ENCODE peak calls at places on chromosomes 1 and 21, in eight cellular contexts. E is neuronal stem cell; D is IMR-90; B is right atrium auricular region; T is NT2/D1; S is CD8-positive, alpha-beta T cell; Z is hepatocyte; N is left lung. F is an unnamed sample. For H3K9me3, the result is how much of the 10 kb centered on the place peaks cover.

GRCh38 chr1:17582124-17582768 is 42.7 kb downstream of the ARHGEF10L start:
- DNase-seq in Z (no peak), T (no peak), D (no peak), S (no peak), E (no peak), N (no peak), B (no peak), F (no peak)

GRCh38 chr1:182909578-182909977 is 43.4 kb downstream of the SHCBP1L start:
- DNase-seq in Z (peak), S (no peak), T (no peak), N (no peak), E (no peak), D (no peak), B (no peak), F (no peak)

GRCh38 chr1:32447469-32448185 is 17.2 kb upstream of the ZBTB8B start:
- DNase-seq in E (peak), T (peak), N (no peak), S (no peak), Z (peak), D (peak), B (no peak), F (no peak)

GRCh38 chr1:30771005-30771404 is 13.4 kb upstream of the LAPTM5 start:
- DNase-seq in S (no peak), N (no peak), D (no peak), Z (no peak), E (no peak), T (no peak), B (no peak), F (no peak)

GRCh38 chr21:26719750-26720149 is 125.5 kb downstream of the ADAMTS1 start:
- DNase-seq in Z (no peak), B (no peak), S (no peak), N (no peak), D (no peak), E (no peak), T (no peak), F (no peak)

GRCh38 chr1:219773775-219774174 is 154.6 kb downstream of the SLC30A10 start:
- DNase-seq in Z (no peak), N (no peak), D (no peak), E (no peak), T (no peak), S (no peak), B (no peak), F (no peak)

GRCh38 chr1:154877370-154877974 is 7.4 kb upstream of the KCNN3 start:
- DNase-seq in T (no peak), S (no peak), N (no peak), Z (peak), E (no peak), D (peak), B (no peak), F (no peak)

GRCh38 chr21:46322351-46323226 is 1.1 kb downstream of the C21orf58 start:
- DNase-seq in E (no peak), B (no peak), N (peak), T (no peak), D (peak), S (no peak), Z (peak), F (no peak)

GRCh38 chr21:28602581-28602980 is 390.1 kb downstream of the LTN1 start:
- DNase-seq in E (no peak), N (no peak), T (no peak), Z (no peak), B (no peak), S (no peak), D (no peak), F (no peak)
- H3K9me3 ChIP-seq in E (under half), N (under half), T (under half), Z (under half), B (under half), S (under half), D (under half), F (under half)

GRCh38 chr1:106584127-106584526 is 472.3 kb upstream of the PRMT6 start:
- DNase-seq in B (no peak), S (no peak), Z (no peak), N (no peak), D (no peak), T (no peak), E (no peak), F (no peak)

DNA sequence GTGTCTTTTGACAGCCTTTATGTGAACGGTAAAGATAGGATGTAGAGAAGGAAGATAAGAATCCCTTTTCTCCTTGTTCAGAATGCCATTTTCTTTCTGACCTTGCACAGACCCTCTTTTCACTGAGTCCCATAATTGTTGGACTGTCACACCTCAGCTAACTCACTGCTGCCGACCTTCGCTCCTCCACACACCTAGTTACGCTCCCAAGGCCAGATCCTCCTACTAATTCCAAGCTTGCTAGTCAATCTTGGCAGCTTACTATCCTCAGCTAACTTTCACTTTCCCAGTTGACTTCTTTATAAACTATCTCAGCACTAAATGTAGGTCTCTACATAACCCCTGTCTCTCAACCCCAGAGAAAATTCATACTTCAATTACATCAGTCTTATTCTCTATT is 471.8 kb upstream of the PRMT6 start:
- DNase-seq in Z (no peak), T (no peak), D (no peak), S (no peak), N (no peak), B (no peak), E (no peak), F (no peak)
- H3K9me3 ChIP-seq in Z (under half), T (under half), D (under half), S (under half), N (under half), B (under half), E (under half), F (under half)

GRCh38 chr1:29569971-29570634 is 333.8 kb downstream of the PTPRU start:
- DNase-seq in D (peak), S (no peak), B (no peak), Z (peak), E (no peak), T (no peak), N (peak), F (no peak)

GRCh38 chr1:29563092-29563491 is 326.8 kb downstream of the PTPRU start:
- DNase-seq in Z (no peak), D (no peak), S (no peak), E (no peak), B (no peak), T (no peak), N (no peak), F (no peak)

GRCh38 chr1:29567257-29567656 is 330.9 kb downstream of the PTPRU start:
- DNase-seq in E (no peak), Z (no peak), B (no peak), D (no peak), N (no peak), S (no peak), T (no peak), F (no peak)

GRCh38 chr1:29563571-29563970 is 327.2 kb downstream of the PTPRU start:
- DNase-seq in B (no peak), S (no peak), E (no peak), T (no peak), Z (no peak), N (no peak), D (peak), F (no peak)

GRCh38 chr1:29565490-29565889 is 329.2 kb downstream of the PTPRU start:
- DNase-seq in D (no peak), N (no peak), B (no peak), S (no peak), Z (no peak), E (no peak), T (no peak), F (no peak)
- H3K9me3 ChIP-seq in D (under half), N (half or more), B (under half), S (under half), Z (under half), E (under half), T (half or more), F (under half)

GRCh38 chr1:83639785-83640184 is 359.1 kb downstream of the TTLL7 start:
- DNase-seq in S (no peak), D (no peak), N (no peak), E (no peak), B (no peak), T (no peak), Z (no peak), F (no peak)
- H3K9me3 ChIP-seq in S (under half), D (under half), N (under half), E (under half), B (under half), T (under half), Z (under half), F (under half)

DNA sequence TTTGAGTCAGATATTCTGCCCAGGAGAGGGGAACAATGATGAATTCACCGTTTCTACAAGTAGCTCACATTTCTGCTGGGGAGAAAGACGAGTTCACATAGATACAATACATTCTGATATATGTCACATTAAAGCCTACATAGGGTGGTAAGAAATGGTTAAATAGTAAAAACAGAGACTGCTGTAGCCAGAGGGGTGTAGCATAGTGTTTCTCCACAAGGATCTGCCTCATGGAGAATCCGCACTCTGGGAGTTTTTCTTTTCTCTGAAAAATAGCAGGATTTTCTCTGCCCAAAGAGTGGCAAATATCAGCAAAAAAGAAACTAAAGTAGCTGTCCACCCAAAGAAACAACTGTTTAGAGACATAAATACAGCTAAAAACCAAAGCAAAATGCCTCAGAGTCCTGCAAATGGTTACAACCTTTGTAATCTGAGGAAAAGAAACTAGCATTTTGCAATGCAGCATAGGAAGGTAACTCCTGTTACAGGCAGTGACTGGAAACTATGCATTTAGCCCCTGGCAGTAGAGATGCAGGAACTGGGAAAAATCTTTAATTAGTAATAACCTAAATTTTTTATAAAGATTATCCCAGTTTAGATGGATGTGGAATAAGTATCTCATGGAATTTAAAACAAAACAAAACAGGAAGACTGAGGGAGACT is 1126.7 kb upstream of the ADGRL2 start:
- DNase-seq in N (no peak), B (no peak), Z (no peak), S (no peak), D (no peak), T (no peak), E (no peak), F (no peak)
- H3K9me3 ChIP-seq in N (under half), B (under half), Z (under half), S (under half), D (under half), T (under half), E (under half), F (under half)

GRCh38 chr1:94922756-94923465 is 4.0 kb downstream of the CNN3 start:
- DNase-seq in D (peak), N (no peak), T (no peak), B (no peak), S (no peak), Z (no peak), E (no peak), F (no peak)
- H3K9me3 ChIP-seq in D (under half), N (under half), T (under half), B (under half), S (under half), Z (under half), E (under half), F (under half)

F was measured in T-helper 17 cell.